ENCODE peak calls at places on chromosomes 11 and 22, in eight cellular contexts. H is hepatocyte; A is fibroblast of mammary gland; R is GM10248; G is foreskin fibroblast; L is bronchial epithelial cell; E is chondrocyte; K is CD4-positive, alpha-beta T cell. P is an unnamed sample.
A peak's percentile ranks its signal among the peaks of the same experiment; 100 is the strongest.

GRCh38 chr11:12704049-12704448 is 29.8 kb downstream of the TEAD1 start:
- DNase-seq in H (no peak), A (no peak), R (no peak), G (peak; percentile 60), L (peak; percentile 57), E (no peak), K (no peak), P (no peak)

GRCh38 chr22:30223303-30223702 is 23.3 kb downstream of the LIF start:
- DNase-seq in H (no peak), A (no peak), R (no peak), G (no peak), L (no peak), E (no peak), K (no peak), P (no peak)

GRCh38 chr11:46183819-46184218 is 62.6 kb upstream of the PHF21A start:
- DNase-seq in H (no peak), A (peak; percentile 57), R (no peak), G (peak; percentile 6), L (peak; percentile 91), E (no peak), K (no peak), P (no peak)

GRCh38 chr22:28547132-28547842 is 132.4 kb downstream of the TTC28 start:
- DNase-seq in H (no peak), A (peak; percentile 84), R (no peak), G (peak; percentile 28), L (peak; percentile 51), E (no peak), K (no peak), P (no peak)

GRCh38 chr22:21674611-21675010 is 8.8 kb downstream of the PPIL2 start:
- DNase-seq in H (no peak), A (no peak), R (no peak), G (no peak), L (no peak), E (no peak), K (no peak), P (no peak)

GRCh38 chr11:18612394-18612793 is 12.8 kb downstream of the MISFA start:
- DNase-seq in H (no peak), A (no peak), R (no peak), G (no peak), L (no peak), E (no peak), K (no peak), P (no peak)

GRCh38 chr11:28715726-28716125 is 607.5 kb downstream of the METTL15 start:
- DNase-seq in H (no peak), A (no peak), R (no peak), G (no peak), L (no peak), E (no peak), K (no peak), P (no peak)

GRCh38 chr11:85759915-85760314 is 51.0 kb downstream of the SYTL2 start:
- DNase-seq in H (no peak), A (peak; percentile 92), R (no peak), G (peak; percentile 86), L (peak; percentile 65), E (no peak), K (no peak), P (no peak)

GRCh38 chr22:46614070-46614931 is 5.9 kb upstream of the GRAMD4 start:
- DNase-seq in H (no peak), A (no peak), R (peak; percentile 59), G (no peak), L (no peak), E (no peak), K (peak; percentile 61), P (no peak)

GRCh38 chr11:113730887-113731726 is 25.0 kb upstream of the TMPRSS5 start:
- DNase-seq in H (peak; percentile 80), A (peak; percentile 66), R (no peak), G (peak; percentile 46), L (peak; percentile 67), E (no peak), K (no peak), P (no peak)

GRCh38 chr22:45612940-45613339 is 58.7 kb upstream of the ATXN10 start:
- DNase-seq in H (no peak), A (peak; percentile 45), R (no peak), G (no peak), L (no peak), E (peak; percentile 66), K (no peak), P (no peak)

GRCh38 chr22:22710719-22711531 is 66.5 kb downstream of the GGTLC2 start:
- DNase-seq in H (peak; percentile 75), A (peak; percentile 67), R (peak; percentile 71), G (peak; percentile 45), L (no peak), E (no peak), K (peak; percentile 71), P (peak; percentile 72)

GRCh38 chr11:11780843-11781242 is 60.9 kb upstream of the USP47 start:
- DNase-seq in H (no peak), A (no peak), R (no peak), G (no peak), L (no peak), E (no peak), K (no peak), P (no peak)

GRCh38 chr11:38814670-38815069 is 2216.6 kb upstream of the RAG2 start:
- DNase-seq in H (no peak), A (no peak), R (no peak), G (no peak), L (peak; percentile 70), E (no peak), K (no peak), P (no peak)

GRCh38 chr11:10818594-10818993 is 9.9 kb upstream of the EIF4G2 start:
- DNase-seq in H (peak; percentile 41), A (peak; percentile 80), R (no peak), G (peak; percentile 80), L (peak; percentile 80), E (no peak), K (no peak), P (no peak)

GRCh38 chr11:79100093-79100704 is 340.6 kb downstream of the TENM4 start:
- DNase-seq in H (peak; percentile 67), A (peak; percentile 62), R (peak; percentile 73), G (peak; percentile 42), L (peak; percentile 51), E (no peak), K (no peak), P (no peak)

DNA sequence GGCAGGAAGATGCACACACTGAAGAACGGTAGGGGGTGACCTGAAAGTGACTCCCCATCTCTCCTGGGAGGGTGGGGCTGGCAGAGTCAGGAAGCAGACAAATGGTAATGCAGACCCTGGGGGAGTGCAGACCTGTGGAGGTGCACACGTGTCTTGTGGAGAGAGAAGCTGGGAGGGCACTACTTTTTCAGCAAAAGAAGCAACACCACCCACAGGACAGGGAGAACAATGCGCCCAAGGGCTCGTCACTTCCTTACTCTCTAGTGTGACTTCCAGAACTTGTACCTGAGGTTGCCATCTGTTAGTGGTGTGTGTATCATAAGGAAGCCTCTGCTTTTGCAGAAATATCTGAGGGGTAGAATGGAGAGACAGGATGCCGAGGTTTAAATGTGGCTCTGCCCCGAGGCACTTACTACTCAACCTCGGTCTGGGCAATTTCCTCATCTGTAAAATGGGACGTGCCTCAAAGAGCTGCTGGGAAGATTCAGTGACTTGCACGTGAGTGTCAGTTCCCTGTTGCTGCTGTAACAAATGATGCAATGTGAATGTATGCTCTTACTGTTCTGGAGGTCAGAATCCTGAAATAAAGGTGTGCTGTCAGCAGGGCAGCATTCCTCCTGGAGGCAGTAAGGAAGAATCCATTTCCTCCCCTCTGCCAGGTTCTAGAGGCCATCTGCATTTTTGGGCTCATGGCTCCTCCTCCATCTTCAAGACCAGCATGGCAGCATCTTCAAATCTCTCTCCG is 323.4 kb downstream of the SHANK2 start:
- DNase-seq in H (no peak), A (no peak), R (no peak), G (no peak), L (no peak), E (no peak), K (no peak), P (no peak)
- TF ChIP-seq CTCF in H (no peak), A (no peak), R (no peak), G (no peak), L (no peak), E (no peak), K (no peak), P (no peak)

DNA sequence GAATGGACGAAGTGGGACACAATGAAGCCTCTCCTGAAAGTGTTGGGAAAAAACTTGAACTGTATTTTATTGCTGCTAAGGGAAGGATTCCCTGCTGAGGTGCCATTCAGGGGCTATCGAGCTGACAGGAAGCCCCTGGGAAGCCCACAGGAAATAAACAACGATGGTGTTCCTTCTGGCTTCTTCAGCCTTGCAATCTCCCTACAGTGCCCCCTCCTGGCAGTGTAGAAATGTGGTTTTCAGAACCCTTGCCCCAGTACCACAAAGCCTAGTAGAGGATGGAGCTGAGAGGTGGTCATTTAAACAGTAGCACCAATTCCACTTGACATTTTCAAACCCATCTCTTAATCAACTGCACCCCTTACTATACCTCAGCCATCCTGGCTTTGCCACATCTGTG is 676.7 kb upstream of the ARHGAP42 start:
- DNase-seq in H (no peak), A (no peak), R (no peak), G (no peak), L (no peak), E (no peak), K (no peak), P (no peak)
- TF ChIP-seq CTCF in H (no peak), A (no peak), R (no peak), G (no peak), L (peak; percentile 1), E (no peak), K (no peak), P (no peak)

GRCh38 chr11:58637367-58637766 is 14.9 kb downstream of the CNTF start:
- DNase-seq in H (no peak), A (peak; percentile 24), R (no peak), G (no peak), L (no peak), E (no peak), K (no peak), P (no peak)

GRCh38 chr11:58639103-58639502 is 16.6 kb downstream of the CNTF start:
- DNase-seq in H (no peak), A (no peak), R (no peak), G (no peak), L (no peak), E (no peak), K (no peak), P (no peak)

GRCh38 chr11:58632510-58632909 is 10.0 kb downstream of the CNTF start:
- DNase-seq in H (no peak), A (no peak), R (no peak), G (no peak), L (no peak), E (no peak), K (no peak), P (no peak)

GRCh38 chr11:58640386-58641023 is 18.0 kb downstream of the CNTF start:
- DNase-seq in H (no peak), A (no peak), R (no peak), G (no peak), L (no peak), E (no peak), K (peak; percentile 6), P (no peak)

DNA sequence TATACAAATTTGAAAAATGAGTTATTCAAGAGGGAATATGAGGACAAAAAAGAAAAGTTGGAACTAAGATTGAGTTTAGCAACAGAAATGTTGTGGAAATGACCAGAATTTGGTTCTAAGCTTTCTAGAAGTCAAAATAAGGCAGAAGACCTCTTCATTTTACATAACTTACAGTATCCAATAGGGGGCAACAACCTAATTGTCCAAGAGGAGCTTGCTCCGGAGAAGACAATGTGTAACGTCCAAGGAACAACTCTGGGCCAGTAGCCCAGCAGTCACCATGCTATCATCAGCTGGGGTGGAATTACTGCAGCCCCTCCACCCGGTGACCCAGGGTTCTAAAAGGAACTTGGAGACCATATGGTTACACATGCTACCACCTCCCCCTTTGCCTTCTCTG is 14.1 kb downstream of the CNTF start:
- DNase-seq in H (no peak), A (no peak), R (no peak), G (no peak), L (no peak), E (no peak), K (no peak), P (no peak)
- TF ChIP-seq CTCF in H (no peak), A (no peak), R (no peak), G (no peak), L (no peak), E (no peak), K (no peak), P (no peak)

GRCh38 chr11:61577383-61578118 is 3.3 kb downstream of the SYT7 start:
- DNase-seq in H (peak; percentile 52), A (peak; percentile 33), R (no peak), G (no peak), L (no peak), E (no peak), K (no peak), P (peak; percentile 26)
- TF ChIP-seq CTCF in H (peak; percentile 43), A (peak; percentile 51), R (no peak), G (peak; percentile 21), L (no peak), E (peak; percentile 34), K (no peak), P (peak; percentile 61)

P was measured in progenitor cell of endocrine pancreas.